ENCODE peak calls at places on chromosome 18, in six cellular contexts. P, N, G, C, S and R are unnamed samples.

GRCh38 chr18:79372461-79372860 is 23.3 kb upstream of the NFATC1 start:
- DNase-seq in S (no peak), N (no peak), C (no peak), G (no peak), P (no peak), R (no peak)

GRCh38 chr18:47899107-47899840 is 31.2 kb downstream of the SMAD2 start:
- DNase-seq in P (no peak), G (no peak), N (no peak), S (no peak), C (no peak), R (no peak)

GRCh38 chr18:70523798-70524182 is 234.9 kb downstream of the SOCS6 start:
- DNase-seq in C (no peak), N (no peak), S (no peak), G (no peak), P (no peak), R (no peak)

GRCh38 chr18:48834421-48835011 is 116.2 kb downstream of the SMAD7 start:
- DNase-seq in S (no peak), G (peak; percentile 93), P (peak; percentile 93), C (peak; percentile 90), N (peak; percentile 96), R (peak; percentile 93)

GRCh38 chr18:71398530-71398929 is 1109.7 kb downstream of the SOCS6 start:
- DNase-seq in G (peak; percentile 36), N (peak; percentile 40), S (no peak), C (peak; percentile 56), P (peak; percentile 70), R (no peak)

GRCh38 chr18:37400832-37401231 is 164.8 kb downstream of the CELF4 start:
- DNase-seq in N (no peak), S (no peak), P (no peak), G (no peak), C (no peak), R (no peak)

GRCh38 chr18:57943723-57944122 is 100.3 kb upstream of the NEDD4L start:
- DNase-seq in S (no peak), N (no peak), P (peak; percentile 72), G (peak; percentile 46), C (peak; percentile 19), R (peak; percentile 59)

GRCh38 chr18:21571763-21572162 is 28.7 kb downstream of the ESCO1 start:
- DNase-seq in N (no peak), S (no peak), C (peak; percentile 2), G (no peak), P (peak; percentile 12), R (no peak)

GRCh38 chr18:39134255-39134654 is 1568.7 kb upstream of the CELF4 start:
- DNase-seq in S (no peak), N (no peak), G (no peak), C (no peak), P (no peak), R (no peak)

GRCh38 chr18:37222383-37223378 is 342.9 kb downstream of the CELF4 start:
- DNase-seq in G (no peak), C (no peak), S (no peak), P (no peak), N (no peak), R (no peak)

GRCh38 chr18:13868501-13869271 is 44.7 kb downstream of the MC5R start:
- DNase-seq in N (no peak), G (no peak), S (no peak), C (no peak), P (no peak), R (no peak)

GRCh38 chr18:22094375-22094767 is 75.0 kb upstream of the GATA6 start:
- DNase-seq in S (no peak), P (no peak), G (no peak), N (no peak), C (no peak), R (no peak)

GRCh38 chr18:36711813-36712444 is 116.9 kb downstream of the TPGS2 start:
- DNase-seq in G (peak; percentile 78), N (no peak), P (peak; percentile 42), S (no peak), C (peak; percentile 83), R (peak; percentile 91)

GRCh38 chr18:32446780-32447179 is 23.9 kb downstream of the GAREM1 start:
- DNase-seq in C (no peak), G (no peak), N (no peak), S (no peak), P (no peak), R (no peak)

GRCh38 chr18:76573325-76574025 is 78.4 kb upstream of the ZNF516 start:
- DNase-seq in C (peak; percentile 67), G (peak; percentile 74), N (peak; percentile 82), S (no peak), P (peak; percentile 74), R (peak; percentile 87)

GRCh38 chr18:62454527-62454926 is 68.3 kb upstream of the ZCCHC2 start:
- DNase-seq in S (no peak), C (no peak), N (no peak), P (no peak), G (no peak), R (no peak)

GRCh38 chr18:627211-627610 is 30.2 kb upstream of the TYMS start:
- DNase-seq in G (peak; percentile 11), P (no peak), N (no peak), C (peak; percentile 44), S (no peak), R (peak; percentile 42)

GRCh38 chr18:67425724-67426123 is 90.8 kb downstream of the DSEL start:
- DNase-seq in P (peak; percentile 89), C (peak; percentile 86), S (no peak), G (peak; percentile 97), N (no peak), R (peak; percentile 98)

GRCh38 chr18:3402962-3403585 is 46.9 kb upstream of the TGIF1 start:
- DNase-seq in N (no peak), P (peak; percentile 79), C (peak; percentile 66), G (peak; percentile 75), S (no peak), R (peak; percentile 67)

GRCh38 chr18:57819671-57820460 is 16.8 kb upstream of the ATP8B1 start:
- DNase-seq in P (peak; percentile 94), S (no peak), N (no peak), G (peak; percentile 97), C (peak; percentile 87), R (peak; percentile 86)

GRCh38 chr18:60649107-60649506 is 276.5 kb upstream of the MC4R start:
- DNase-seq in S (no peak), G (no peak), N (no peak), P (no peak), C (no peak), R (no peak)

GRCh38 chr18:32509121-32509520 is 38.4 kb upstream of the GAREM1 start:
- DNase-seq in C (no peak), P (no peak), S (no peak), G (no peak), N (no peak), R (no peak)

GRCh38 chr18:77151791-77152517 is 19.4 kb upstream of the MBP start:
- DNase-seq in P (no peak), S (no peak), C (no peak), G (no peak), N (no peak), R (no peak)

GRCh38 chr18:80133124-80133523 is 24.1 kb downstream of the ADNP2 start:
- DNase-seq in C (no peak), P (no peak), N (no peak), G (no peak), S (no peak), R (no peak)

GRCh38 chr18:57429607-57430165 is 5.5 kb upstream of the ONECUT2 start:
- DNase-seq in P (no peak), N (no peak), G (no peak), S (no peak), C (no peak), R (no peak)

GRCh38 chr18:41135146-41135545 is 819.9 kb upstream of the PIK3C3 start:
- DNase-seq in C (no peak), P (no peak), S (no peak), N (no peak), G (no peak), R (no peak)

GRCh38 chr18:41624461-41624860 is 330.6 kb upstream of the PIK3C3 start:
- DNase-seq in C (no peak), S (no peak), G (peak; percentile 2), N (no peak), P (peak; percentile 45), R (no peak)

GRCh38 chr18:57561728-57562423 is 24.6 kb downstream of the FECH start:
- DNase-seq in G (peak; percentile 73), P (peak; percentile 75), N (peak; percentile 57), C (peak; percentile 68), S (no peak), R (peak; percentile 60)

GRCh38 chr18:55340998-55341397 is 247.0 kb downstream of the TCF4 start:
- DNase-seq in C (no peak), P (no peak), G (no peak), N (no peak), S (no peak), R (no peak)
- H3K4me3 ChIP-seq in C (no peak overlapping the region), P (no peak overlapping the region), G (no peak overlapping the region), N (no peak overlapping the region), S (no peak overlapping the region), R (no peak overlapping the region)

DNA sequence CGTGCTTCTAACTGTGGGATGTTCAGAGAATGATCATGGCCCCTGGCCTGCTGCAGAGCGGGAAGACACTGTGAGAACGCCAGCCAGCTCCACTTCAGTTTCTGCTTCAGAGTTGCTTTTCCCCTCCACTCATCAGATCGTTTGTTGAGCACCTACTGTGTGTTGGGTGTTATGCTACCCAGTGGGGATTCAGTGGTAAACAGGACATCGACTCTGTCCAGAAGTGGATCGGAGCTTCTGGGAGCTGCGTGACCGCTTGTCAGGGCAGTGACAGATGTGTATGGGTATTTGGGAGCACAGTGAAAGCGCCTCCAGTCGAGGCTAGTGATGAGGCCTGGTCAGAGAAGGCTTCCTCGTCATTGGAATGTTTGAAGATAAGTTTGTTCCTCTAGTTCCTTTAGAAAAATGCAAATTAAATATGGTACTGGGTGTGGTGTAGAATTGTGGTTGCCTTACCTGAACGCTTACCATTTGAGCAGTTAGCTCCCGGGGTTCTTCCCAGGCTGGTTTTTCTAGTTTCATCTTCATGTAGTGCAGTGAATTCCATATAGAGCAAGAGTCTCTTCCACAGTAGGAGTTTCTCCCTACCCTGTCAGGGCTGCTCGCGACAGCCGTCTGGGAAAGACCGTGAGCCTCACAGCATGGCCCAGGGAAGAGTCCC is 2.8 kb downstream of the RAB12 start:
- DNase-seq in G (no peak), S (no peak), P (no peak), N (no peak), C (no peak), R (no peak)
- H3K4me3 ChIP-seq in G (no peak overlapping the region), S (no peak overlapping the region), P (no peak overlapping the region), N (no peak overlapping the region), C (no peak overlapping the region), R (no peak overlapping the region)

GRCh38 chr18:7567487-7568425 is 640 bp downstream of the PTPRM start:
- DNase-seq in C (peak; percentile 71), G (peak; percentile 70), S (peak; percentile 63), N (no peak), P (peak; percentile 77), R (peak; percentile 57)
- H3K4me3 ChIP-seq in C (peak overlapping the region; percentile 71), G (peak overlapping the region; percentile 83), S (peak overlapping the region; percentile 60), N (no peak overlapping the region), P (peak overlapping the region; percentile 85), R (peak overlapping the region; percentile 75)

DNA sequence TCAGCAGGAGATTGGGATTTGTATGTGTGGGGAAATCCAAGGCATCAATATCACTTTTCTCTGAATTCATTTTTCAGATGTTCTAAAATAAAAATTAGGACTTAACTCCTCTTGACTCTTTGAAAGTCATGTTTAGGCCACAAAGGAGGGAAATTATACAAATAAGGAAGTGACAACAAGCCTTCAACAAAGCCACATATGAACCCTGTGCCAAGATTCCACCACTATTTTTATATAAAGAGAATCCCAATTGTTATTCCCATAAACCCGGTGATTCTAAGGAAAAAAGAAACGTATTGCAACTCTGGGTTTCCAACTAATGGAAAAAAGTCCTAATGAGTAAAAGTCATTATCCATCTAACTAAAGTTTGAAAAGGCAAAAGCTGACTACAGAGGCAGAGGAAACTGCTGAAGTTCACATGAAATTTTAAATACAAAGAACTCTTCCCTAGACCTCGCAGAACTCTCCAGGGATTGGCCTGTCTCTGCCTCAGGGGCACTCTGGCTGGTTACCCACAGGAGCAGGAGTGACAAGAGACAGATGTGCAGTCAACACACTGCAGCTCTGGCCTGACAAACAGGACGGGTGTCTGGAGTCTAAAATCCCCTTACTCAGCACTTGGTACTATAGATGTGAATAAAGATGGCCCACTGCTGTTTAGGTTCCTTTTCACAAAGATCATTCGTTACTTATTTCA is 11.5 kb downstream of the NPC1 start:
- DNase-seq in C (no peak), N (peak; percentile 16), P (no peak), G (no peak), S (no peak), R (no peak)
- H3K4me3 ChIP-seq in C (no peak overlapping the region), N (no peak overlapping the region), P (no peak overlapping the region), G (no peak overlapping the region), S (no peak overlapping the region), R (no peak overlapping the region)